ENCODE peak calls at places on chromosome 9, in six cellular contexts. One of them, this sample, is unnamed.

GRCh38 chr9:123296174-123296573 is 27.8 kb upstream of the STRBP start:
- DNase-seq in neural crest cell: no peak
- DNase-seq in activated T-helper 1 cell treated with anti-CD3 and anti-CD28 coated beads, Interleukin-2, amount 50 U/mL, for 16 hours: no peak
- DNase-seq in NCI-H187: no peak
- DNase-seq in HTR-8/SVneo: no peak
- DNase-seq in RCC 7860: no peak
- DNase-seq in this sample: no peak

GRCh38 chr9:113356686-113357292 is 7.4 kb downstream of the BSPRY start:
- DNase-seq in neural crest cell: no peak
- DNase-seq in activated T-helper 1 cell treated with anti-CD3 and anti-CD28 coated beads, Interleukin-2, amount 50 U/mL, for 16 hours: no peak
- DNase-seq in NCI-H187: no peak
- DNase-seq in HTR-8/SVneo: no peak
- DNase-seq in RCC 7860: no peak
- DNase-seq in this sample: no peak

GRCh38 chr9:38421498-38422211 is 2.6 kb downstream of the IGFBPL1 start:
- DNase-seq in neural crest cell: peak; percentile 46
- DNase-seq in activated T-helper 1 cell treated with anti-CD3 and anti-CD28 coated beads, Interleukin-2, amount 50 U/mL, for 16 hours: no peak
- DNase-seq in NCI-H187: no peak
- DNase-seq in HTR-8/SVneo: no peak
- DNase-seq in RCC 7860: no peak
- DNase-seq in this sample: no peak

GRCh38 chr9:16485575-16486321 is 384.7 kb downstream of the BNC2 start:
- DNase-seq in neural crest cell: no peak
- DNase-seq in activated T-helper 1 cell treated with anti-CD3 and anti-CD28 coated beads, Interleukin-2, amount 50 U/mL, for 16 hours: no peak
- DNase-seq in NCI-H187: no peak
- DNase-seq in HTR-8/SVneo: no peak
- DNase-seq in RCC 7860: no peak
- DNase-seq in this sample: no peak

GRCh38 chr9:86500667-86501435 is 146.6 kb upstream of the TUT7 start:
- DNase-seq in neural crest cell: no peak
- DNase-seq in activated T-helper 1 cell treated with anti-CD3 and anti-CD28 coated beads, Interleukin-2, amount 50 U/mL, for 16 hours: no peak
- DNase-seq in NCI-H187: no peak
- DNase-seq in HTR-8/SVneo: peak; percentile 8
- DNase-seq in RCC 7860: no peak
- DNase-seq in this sample: peak; percentile 98

GRCh38 chr9:126942369-126942768 is 27.8 kb downstream of the RALGPS1 start:
- DNase-seq in neural crest cell: no peak
- DNase-seq in activated T-helper 1 cell treated with anti-CD3 and anti-CD28 coated beads, Interleukin-2, amount 50 U/mL, for 16 hours: no peak
- DNase-seq in NCI-H187: no peak
- DNase-seq in HTR-8/SVneo: no peak
- DNase-seq in RCC 7860: no peak
- DNase-seq in this sample: no peak

GRCh38 chr9:75148551-75148950 is 60.2 kb downstream of the OSTF1 start:
- DNase-seq in neural crest cell: no peak
- DNase-seq in activated T-helper 1 cell treated with anti-CD3 and anti-CD28 coated beads, Interleukin-2, amount 50 U/mL, for 16 hours: no peak
- DNase-seq in NCI-H187: no peak
- DNase-seq in HTR-8/SVneo: peak; percentile 34
- DNase-seq in RCC 7860: no peak
- DNase-seq in this sample: peak; percentile 89

GRCh38 chr9:136754626-136755284 is 3.3 kb downstream of the LCN8 start:
- DNase-seq in neural crest cell: no peak
- DNase-seq in activated T-helper 1 cell treated with anti-CD3 and anti-CD28 coated beads, Interleukin-2, amount 50 U/mL, for 16 hours: no peak
- DNase-seq in NCI-H187: no peak
- DNase-seq in HTR-8/SVneo: no peak
- DNase-seq in RCC 7860: no peak
- DNase-seq in this sample: no peak

GRCh38 chr9:114779352-114779845 is 26.4 kb downstream of the TNFSF15 start:
- DNase-seq in neural crest cell: no peak
- DNase-seq in activated T-helper 1 cell treated with anti-CD3 and anti-CD28 coated beads, Interleukin-2, amount 50 U/mL, for 16 hours: no peak
- DNase-seq in NCI-H187: no peak
- DNase-seq in HTR-8/SVneo: no peak
- DNase-seq in RCC 7860: peak; percentile 96
- DNase-seq in this sample: no peak

GRCh38 chr9:71758785-71759184 is 9.5 kb downstream of the CEMIP2 start:
- DNase-seq in neural crest cell: no peak
- DNase-seq in activated T-helper 1 cell treated with anti-CD3 and anti-CD28 coated beads, Interleukin-2, amount 50 U/mL, for 16 hours: no peak
- DNase-seq in NCI-H187: no peak
- DNase-seq in HTR-8/SVneo: no peak
- DNase-seq in RCC 7860: peak; percentile 10
- DNase-seq in this sample: peak; percentile 22

GRCh38 chr9:21989440-21990189 is 4.6 kb downstream of the CDKN2A start:
- DNase-seq in neural crest cell: no peak
- DNase-seq in activated T-helper 1 cell treated with anti-CD3 and anti-CD28 coated beads, Interleukin-2, amount 50 U/mL, for 16 hours: no peak
- DNase-seq in NCI-H187: peak; percentile 49
- DNase-seq in HTR-8/SVneo: no peak
- DNase-seq in RCC 7860: no peak
- DNase-seq in this sample: no peak

GRCh38 chr9:14909631-14910177 is 524 bp downstream of the FREM1 start:
- DNase-seq in neural crest cell: no peak
- DNase-seq in activated T-helper 1 cell treated with anti-CD3 and anti-CD28 coated beads, Interleukin-2, amount 50 U/mL, for 16 hours: no peak
- DNase-seq in NCI-H187: no peak
- DNase-seq in HTR-8/SVneo: no peak
- DNase-seq in RCC 7860: no peak
- DNase-seq in this sample: no peak

GRCh38 chr9:114448706-114449105 is 56.6 kb downstream of the WHRN start:
- DNase-seq in neural crest cell: no peak
- DNase-seq in activated T-helper 1 cell treated with anti-CD3 and anti-CD28 coated beads, Interleukin-2, amount 50 U/mL, for 16 hours: no peak
- DNase-seq in NCI-H187: no peak
- DNase-seq in HTR-8/SVneo: no peak
- DNase-seq in RCC 7860: peak; percentile 90
- DNase-seq in this sample: peak; percentile 22

GRCh38 chr9:115210699-115211098 is 92.7 kb upstream of the TNC start:
- DNase-seq in neural crest cell: no peak
- DNase-seq in activated T-helper 1 cell treated with anti-CD3 and anti-CD28 coated beads, Interleukin-2, amount 50 U/mL, for 16 hours: no peak
- DNase-seq in NCI-H187: no peak
- DNase-seq in HTR-8/SVneo: no peak
- DNase-seq in RCC 7860: no peak
- DNase-seq in this sample: no peak

GRCh38 chr9:35237303-35237702 is 75.5 kb downstream of the UNC13B start:
- DNase-seq in neural crest cell: no peak
- DNase-seq in activated T-helper 1 cell treated with anti-CD3 and anti-CD28 coated beads, Interleukin-2, amount 50 U/mL, for 16 hours: no peak
- DNase-seq in NCI-H187: peak; percentile 2
- DNase-seq in HTR-8/SVneo: no peak
- DNase-seq in RCC 7860: no peak
- DNase-seq in this sample: no peak

GRCh38 chr9:132150256-132150655 is 11.6 kb upstream of the NTNG2 start:
- DNase-seq in neural crest cell: no peak
- DNase-seq in activated T-helper 1 cell treated with anti-CD3 and anti-CD28 coated beads, Interleukin-2, amount 50 U/mL, for 16 hours: no peak
- DNase-seq in NCI-H187: no peak
- DNase-seq in HTR-8/SVneo: no peak
- DNase-seq in RCC 7860: no peak
- DNase-seq in this sample: no peak

GRCh38 chr9:129875687-129876395 is 40.6 kb downstream of the USP20 start:
- DNase-seq in neural crest cell: no peak
- DNase-seq in activated T-helper 1 cell treated with anti-CD3 and anti-CD28 coated beads, Interleukin-2, amount 50 U/mL, for 16 hours: no peak
- DNase-seq in NCI-H187: no peak
- DNase-seq in HTR-8/SVneo: no peak
- DNase-seq in RCC 7860: no peak
- DNase-seq in this sample: no peak

GRCh38 chr9:36847781-36848673 is 186.0 kb downstream of the PAX5 start:
- DNase-seq in neural crest cell: no peak
- DNase-seq in activated T-helper 1 cell treated with anti-CD3 and anti-CD28 coated beads, Interleukin-2, amount 50 U/mL, for 16 hours: no peak
- DNase-seq in NCI-H187: peak; percentile 21
- DNase-seq in HTR-8/SVneo: no peak
- DNase-seq in RCC 7860: no peak
- DNase-seq in this sample: no peak

GRCh38 chr9:107584186-107584585 is 94.6 kb upstream of the KLF4 start:
- DNase-seq in neural crest cell: no peak
- DNase-seq in activated T-helper 1 cell treated with anti-CD3 and anti-CD28 coated beads, Interleukin-2, amount 50 U/mL, for 16 hours: no peak
- DNase-seq in NCI-H187: no peak
- DNase-seq in HTR-8/SVneo: no peak
- DNase-seq in RCC 7860: no peak
- DNase-seq in this sample: no peak

GRCh38 chr9:738209-738915 is 103.1 kb upstream of the DMRT1 start:
- DNase-seq in neural crest cell: no peak
- DNase-seq in activated T-helper 1 cell treated with anti-CD3 and anti-CD28 coated beads, Interleukin-2, amount 50 U/mL, for 16 hours: no peak
- DNase-seq in NCI-H187: no peak
- DNase-seq in HTR-8/SVneo: peak; percentile 27
- DNase-seq in RCC 7860: peak; percentile 87
- DNase-seq in this sample: peak; percentile 97

GRCh38 chr9:96490534-96491078 is 40.6 kb downstream of the HABP4 start:
- DNase-seq in neural crest cell: no peak
- DNase-seq in activated T-helper 1 cell treated with anti-CD3 and anti-CD28 coated beads, Interleukin-2, amount 50 U/mL, for 16 hours: no peak
- DNase-seq in NCI-H187: no peak
- DNase-seq in HTR-8/SVneo: no peak
- DNase-seq in RCC 7860: no peak
- DNase-seq in this sample: no peak

GRCh38 chr9:73049280-73049679 is 96.4 kb upstream of the ALDH1A1 start:
- DNase-seq in neural crest cell: no peak
- DNase-seq in activated T-helper 1 cell treated with anti-CD3 and anti-CD28 coated beads, Interleukin-2, amount 50 U/mL, for 16 hours: no peak
- DNase-seq in NCI-H187: no peak
- DNase-seq in HTR-8/SVneo: no peak
- DNase-seq in RCC 7860: no peak
- DNase-seq in this sample: no peak

GRCh38 chr9:88400021-88400420 is 11.8 kb downstream of the SPIN1 start:
- DNase-seq in neural crest cell: no peak
- DNase-seq in activated T-helper 1 cell treated with anti-CD3 and anti-CD28 coated beads, Interleukin-2, amount 50 U/mL, for 16 hours: no peak
- DNase-seq in NCI-H187: no peak
- DNase-seq in HTR-8/SVneo: peak; percentile 44
- DNase-seq in RCC 7860: peak; percentile 70
- DNase-seq in this sample: peak; percentile 82

GRCh38 chr9:114216081-114216480 is 60.7 kb downstream of the COL27A1 start:
- DNase-seq in neural crest cell: no peak
- DNase-seq in activated T-helper 1 cell treated with anti-CD3 and anti-CD28 coated beads, Interleukin-2, amount 50 U/mL, for 16 hours: no peak
- DNase-seq in NCI-H187: no peak
- DNase-seq in HTR-8/SVneo: peak; percentile 37
- DNase-seq in RCC 7860: no peak
- DNase-seq in this sample: no peak

GRCh38 chr9:131528186-131528585 is 2.9 kb downstream of the UCK1 start:
- DNase-seq in neural crest cell: no peak
- DNase-seq in activated T-helper 1 cell treated with anti-CD3 and anti-CD28 coated beads, Interleukin-2, amount 50 U/mL, for 16 hours: no peak
- DNase-seq in NCI-H187: no peak
- DNase-seq in HTR-8/SVneo: no peak
- DNase-seq in RCC 7860: no peak
- DNase-seq in this sample: no peak

GRCh38 chr9:135468866-135469521 is 10.6 kb upstream of the PPP1R26 start:
- DNase-seq in neural crest cell: no peak
- DNase-seq in activated T-helper 1 cell treated with anti-CD3 and anti-CD28 coated beads, Interleukin-2, amount 50 U/mL, for 16 hours: no peak
- DNase-seq in NCI-H187: no peak
- DNase-seq in HTR-8/SVneo: no peak
- DNase-seq in RCC 7860: no peak
- DNase-seq in this sample: peak; percentile 34

GRCh38 chr9:129757045-129757444 is 4.2 kb upstream of the PTGES start:
- DNase-seq in neural crest cell: no peak
- DNase-seq in activated T-helper 1 cell treated with anti-CD3 and anti-CD28 coated beads, Interleukin-2, amount 50 U/mL, for 16 hours: no peak
- DNase-seq in NCI-H187: no peak
- DNase-seq in HTR-8/SVneo: no peak
- DNase-seq in RCC 7860: no peak
- DNase-seq in this sample: no peak

GRCh38 chr9:114413909-114414308 is 26.1 kb upstream of the AKNA start:
- DNase-seq in neural crest cell: no peak
- DNase-seq in activated T-helper 1 cell treated with anti-CD3 and anti-CD28 coated beads, Interleukin-2, amount 50 U/mL, for 16 hours: no peak
- DNase-seq in NCI-H187: no peak
- DNase-seq in HTR-8/SVneo: no peak
- DNase-seq in RCC 7860: no peak
- DNase-seq in this sample: no peak